ENCODE peak calls at places on chromosomes 1 and 21, in four cellular contexts. One of them, this sample, is unnamed.

GRCh38 chr1:20184481-20184900 is 1.4 kb upstream of the UBXN10 start:
- DNase-seq in GM06990: no peak
- DNase-seq in gastrocnemius medialis: no peak
- DNase-seq in lower lobe of right lung: no peak
- DNase-seq in this sample: no peak

GRCh38 chr1:148160048-148160395 is 7.9 kb upstream of the NBPF11 start:
- DNase-seq in GM06990: no peak
- DNase-seq in gastrocnemius medialis: no peak
- DNase-seq in lower lobe of right lung: no peak
- DNase-seq in this sample: no peak

GRCh38 chr1:116345830-116346229 is 27.2 kb upstream of the ATP1A1 start:
- DNase-seq in GM06990: no peak
- DNase-seq in gastrocnemius medialis: no peak
- DNase-seq in lower lobe of right lung: no peak
- DNase-seq in this sample: no peak

GRCh38 chr1:183734600-183735036 is 70.3 kb upstream of the RGL1 start:
- DNase-seq in GM06990: no peak
- DNase-seq in gastrocnemius medialis: peak
- DNase-seq in lower lobe of right lung: no peak
- DNase-seq in this sample: no peak

GRCh38 chr1:232943679-232944252 is 6.6 kb upstream of the NTPCR start:
- DNase-seq in GM06990: no peak
- DNase-seq in gastrocnemius medialis: no peak
- DNase-seq in lower lobe of right lung: no peak
- DNase-seq in this sample: no peak

GRCh38 chr1:188027613-188028012 is 1198.9 kb downstream of the PLA2G4A start:
- DNase-seq in GM06990: peak
- DNase-seq in gastrocnemius medialis: no peak
- DNase-seq in lower lobe of right lung: no peak
- DNase-seq in this sample: no peak

GRCh38 chr1:112461200-112461871 is 47.4 kb upstream of the WNT2B start:
- DNase-seq in GM06990: no peak
- DNase-seq in gastrocnemius medialis: no peak
- DNase-seq in lower lobe of right lung: no peak
- DNase-seq in this sample: no peak

GRCh38 chr1:155729031-155729898 is 40.4 kb downstream of the DAP3 start:
- DNase-seq in GM06990: no peak
- DNase-seq in gastrocnemius medialis: no peak
- DNase-seq in lower lobe of right lung: no peak
- DNase-seq in this sample: peak

GRCh38 chr21:26844258-26845065 is 747 bp downstream of the ADAMTS1 start:
- DNase-seq in GM06990: no peak
- DNase-seq in gastrocnemius medialis: peak
- DNase-seq in lower lobe of right lung: peak
- DNase-seq in this sample: peak

GRCh38 chr1:109910123-109910962 is at the start of gene CSF1:
- DNase-seq in GM06990: peak
- DNase-seq in gastrocnemius medialis: peak
- DNase-seq in lower lobe of right lung: peak
- DNase-seq in this sample: peak

GRCh38 chr1:179883739-179884138 is 1.7 kb downstream of the TOR1AIP1 start:
- DNase-seq in GM06990: peak
- DNase-seq in gastrocnemius medialis: no peak
- DNase-seq in lower lobe of right lung: no peak
- DNase-seq in this sample: no peak

GRCh38 chr1:150221552-150221951 is 14.4 kb downstream of the ANP32E start:
- DNase-seq in GM06990: no peak
- DNase-seq in gastrocnemius medialis: no peak
- DNase-seq in lower lobe of right lung: no peak
- DNase-seq in this sample: no peak

GRCh38 chr21:17512245-17513213 is at the start of gene CXADR:
- DNase-seq in GM06990: peak
- DNase-seq in gastrocnemius medialis: no peak
- DNase-seq in lower lobe of right lung: peak
- DNase-seq in this sample: peak

GRCh38 chr21:38806942-38807284 is 1.2 kb downstream of the ETS2 start:
- DNase-seq in GM06990: no peak
- DNase-seq in gastrocnemius medialis: no peak
- DNase-seq in lower lobe of right lung: no peak
- DNase-seq in this sample: no peak

GRCh38 chr21:38804617-38805281 is 980 bp upstream of the ETS2 start:
- DNase-seq in GM06990: no peak
- DNase-seq in gastrocnemius medialis: peak
- DNase-seq in lower lobe of right lung: peak
- DNase-seq in this sample: peak

GRCh38 chr21:38804030-38804616 is 1.6 kb upstream of the ETS2 start:
- DNase-seq in GM06990: no peak
- DNase-seq in gastrocnemius medialis: no peak
- DNase-seq in lower lobe of right lung: no peak
- DNase-seq in this sample: no peak

GRCh38 chr21:38806153-38806941 is 618 bp downstream of the ETS2 start:
- DNase-seq in GM06990: peak
- DNase-seq in gastrocnemius medialis: no peak
- DNase-seq in lower lobe of right lung: peak
- DNase-seq in this sample: peak

DNA sequence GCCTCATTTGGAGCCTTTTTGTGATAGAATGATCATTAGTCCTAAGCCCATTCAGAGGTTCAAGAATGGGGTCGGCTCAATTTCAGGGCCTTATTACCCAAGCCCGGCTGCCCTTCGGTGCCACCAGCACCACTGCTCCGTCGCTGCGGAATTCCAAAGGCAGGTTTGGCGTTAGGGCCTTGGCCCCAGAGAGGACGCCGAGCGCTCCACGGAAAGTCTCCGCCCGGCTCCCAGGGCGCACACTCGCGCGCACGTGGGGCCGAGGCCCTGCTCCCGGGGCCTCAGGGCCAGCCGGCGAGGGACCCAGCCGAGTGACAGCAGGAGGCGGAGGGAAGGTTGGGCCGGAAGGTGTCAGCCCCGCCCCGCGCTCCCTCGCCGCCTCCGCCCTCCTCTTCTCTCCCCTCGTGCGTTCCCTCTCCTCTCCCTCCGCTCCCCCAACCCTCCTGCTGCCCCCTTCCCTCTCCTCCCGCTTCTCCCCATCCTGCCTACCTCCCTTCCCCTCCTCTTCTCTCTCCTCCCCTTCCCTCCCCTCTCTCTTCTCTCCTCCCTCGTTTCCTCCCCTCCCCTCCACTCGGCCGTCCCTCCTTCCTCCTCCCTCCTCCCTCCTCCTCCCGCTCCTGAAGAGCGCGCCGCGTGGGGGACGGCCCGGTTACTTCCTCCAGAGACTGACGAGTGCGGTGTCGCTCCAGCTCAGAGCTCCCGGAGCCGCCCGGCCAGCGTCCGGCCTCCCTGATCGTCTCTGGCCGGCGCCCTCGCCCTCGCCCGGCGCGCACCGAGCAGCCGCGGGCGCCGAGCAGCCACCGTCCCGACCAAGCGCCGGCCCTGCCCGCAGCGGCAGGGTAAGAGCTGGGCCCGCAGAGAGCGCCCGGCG is at the start of gene ETS2:
- DNase-seq in GM06990: peak
- DNase-seq in gastrocnemius medialis: peak
- DNase-seq in lower lobe of right lung: peak
- DNase-seq in this sample: peak
- TF ChIP-seq CTCF in GM06990: no peak
- TF ChIP-seq CTCF in gastrocnemius medialis: no peak
- TF ChIP-seq CTCF in lower lobe of right lung: no peak
- TF ChIP-seq CTCF in this sample: no peak

GRCh38 chr1:176949033-176949662 is 215.4 kb downstream of the ASTN1 start:
- DNase-seq in GM06990: peak
- DNase-seq in gastrocnemius medialis: peak
- DNase-seq in lower lobe of right lung: peak
- DNase-seq in this sample: peak
- TF ChIP-seq CTCF in GM06990: peak
- TF ChIP-seq CTCF in gastrocnemius medialis: peak
- TF ChIP-seq CTCF in lower lobe of right lung: peak
- TF ChIP-seq CTCF in this sample: peak

DNA sequence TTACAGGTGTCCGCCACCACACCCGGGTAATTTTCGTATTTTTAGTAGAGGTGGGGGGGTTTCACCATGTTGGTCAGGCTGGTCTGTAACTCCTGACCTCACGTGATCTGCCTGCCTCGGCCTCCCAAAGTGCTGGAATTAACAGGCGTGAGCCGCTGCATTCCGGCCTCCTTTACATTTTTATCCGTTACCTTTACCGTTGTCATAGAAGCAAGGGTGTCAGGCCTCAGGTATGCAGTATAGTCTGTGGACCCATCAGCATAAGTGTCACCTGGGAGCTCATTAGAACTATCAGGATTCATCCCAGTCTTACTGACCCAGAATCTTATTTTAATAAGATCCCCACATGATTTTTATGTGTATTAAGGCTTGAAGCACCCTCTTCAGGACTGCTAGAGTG is 5.4 kb downstream of the CDC42 start:
- DNase-seq in GM06990: no peak
- DNase-seq in gastrocnemius medialis: no peak
- DNase-seq in lower lobe of right lung: no peak
- DNase-seq in this sample: no peak
- TF ChIP-seq CTCF in GM06990: no peak
- TF ChIP-seq CTCF in gastrocnemius medialis: no peak
- TF ChIP-seq CTCF in lower lobe of right lung: no peak
- TF ChIP-seq CTCF in this sample: no peak

GRCh38 chr1:176119549-176119948 is 87.5 kb downstream of the COP1 start:
- DNase-seq in GM06990: no peak
- DNase-seq in gastrocnemius medialis: no peak
- DNase-seq in lower lobe of right lung: no peak
- DNase-seq in this sample: no peak
- TF ChIP-seq CTCF in GM06990: peak
- TF ChIP-seq CTCF in gastrocnemius medialis: no peak
- TF ChIP-seq CTCF in lower lobe of right lung: no peak
- TF ChIP-seq CTCF in this sample: no peak

GRCh38 chr1:59879556-59879955 is 47.0 kb downstream of the CYP2J2 start:
- DNase-seq in GM06990: peak
- DNase-seq in gastrocnemius medialis: peak
- DNase-seq in lower lobe of right lung: peak
- DNase-seq in this sample: peak
- TF ChIP-seq CTCF in GM06990: peak
- TF ChIP-seq CTCF in gastrocnemius medialis: peak
- TF ChIP-seq CTCF in lower lobe of right lung: peak
- TF ChIP-seq CTCF in this sample: peak